ENCODE peak calls at places on chromosomes 12 and 14, in ten cellular contexts. J is neural crest cell; F is mammary epithelial cell; M is stimulated activated CD4-positive, alpha-beta T cell treated with anti-CD3 and anti-CD28 coated beads, Interleukin-1b, Interleukin-23, amount 100 ng/mL, for 24 hours; O is LoVo; N is CD8-positive, alpha-beta T cell; L is stimulated activated naive CD8-positive, alpha-beta T cell treated with anti-CD3 and anti-CD28 coated beads, Interleukin-15, Interleukin-2, amounts not matched to agents 100 U/mL and 50 U/mL, for 24 hours; Z is HS-27A; S is NCI-H187 treated with DMSO at 0.1 percent for 48 hours; P is AG10803. A is an unnamed sample.

GRCh38 chr12:98402671-98403070 is 112.7 kb upstream of the TMPO start:
- DNase-seq in Z (no peak), S (no peak), O (no peak), F (no peak), M (no peak), N (no peak), J (no peak), L (no peak), P (no peak), A (no peak)

GRCh38 chr14:28297559-28297958 is 469.0 kb upstream of the FOXG1 start:
- DNase-seq in F (no peak), M (no peak), S (no peak), L (no peak), Z (no peak), J (no peak), O (no peak), P (no peak), N (no peak), A (no peak)

GRCh38 chr12:389138-390096 is at the start of gene KDM5A:
- DNase-seq in Z (peak), M (peak), F (peak), L (peak), N (peak), P (peak), S (no peak), J (peak), O (peak), A (peak)

GRCh38 chr12:131455218-131455506 is 255.7 kb upstream of the SFSWAP start:
- DNase-seq in Z (no peak), S (no peak), L (no peak), M (no peak), N (no peak), P (no peak), J (no peak), O (no peak), F (no peak), A (no peak)

GRCh38 chr14:35806006-35806907 is 2.8 kb downstream of the RALGAPA1 start:
- DNase-seq in O (no peak), L (no peak), J (no peak), F (no peak), P (no peak), Z (no peak), N (no peak), M (no peak), S (no peak), A (no peak)

GRCh38 chr12:76144253-76144564 is 59.7 kb upstream of the NAP1L1 start:
- DNase-seq in O (no peak), Z (no peak), S (no peak), M (no peak), L (peak), J (no peak), N (peak), F (no peak), P (peak), A (peak)

GRCh38 chr12:82650627-82651337 is 35.9 kb upstream of the TMTC2 start:
- DNase-seq in Z (no peak), F (peak), M (no peak), O (peak), S (no peak), N (no peak), J (no peak), P (no peak), L (no peak), A (no peak)

GRCh38 chr12:107320929-107321618 is 227.7 kb upstream of the CRY1 start:
- DNase-seq in L (peak), N (peak), P (peak), Z (no peak), M (no peak), O (no peak), J (peak), F (peak), S (no peak), A (peak)

GRCh38 chr14:50806241-50806933 is 24.6 kb downstream of the NIN start:
- DNase-seq in F (no peak), O (no peak), N (no peak), M (no peak), J (no peak), P (peak), Z (no peak), S (no peak), L (no peak), A (no peak)

GRCh38 chr14:73786632-73786941 is 65.0 kb upstream of the PTGR2 start:
- DNase-seq in J (peak), P (no peak), N (no peak), O (no peak), F (peak), L (peak), S (no peak), M (no peak), Z (no peak), A (no peak)

GRCh38 chr12:94982456-94982855 is 21.0 kb downstream of the NDUFA12 start:
- DNase-seq in F (no peak), M (no peak), L (no peak), N (no peak), O (no peak), S (no peak), P (peak), J (no peak), Z (no peak), A (no peak)

GRCh38 chr14:99821519-99822165 is 28.4 kb downstream of the EML1 start:
- DNase-seq in F (peak), M (no peak), S (peak), P (peak), J (no peak), N (no peak), O (peak), Z (peak), L (peak), A (peak)

GRCh38 chr12:26817183-26817591 is 15.8 kb downstream of the ITPR2 start:
- DNase-seq in J (no peak), O (no peak), P (no peak), L (no peak), Z (no peak), F (no peak), N (no peak), S (no peak), M (no peak), A (no peak)

GRCh38 chr12:124500232-124501079 is 67.0 kb downstream of the NCOR2 start:
- DNase-seq in J (no peak), N (no peak), F (peak), Z (no peak), S (no peak), O (no peak), M (no peak), L (no peak), P (peak), A (no peak)

GRCh38 chr14:46048127-46048526 is 603.5 kb downstream of the RPL10L start:
- DNase-seq in J (peak), M (no peak), L (no peak), Z (no peak), S (no peak), N (no peak), O (peak), F (peak), P (peak), A (no peak)

GRCh38 chr14:101457177-101457935 is 103.9 kb upstream of the DIO3 start:
- DNase-seq in M (no peak), L (no peak), Z (no peak), N (no peak), O (no peak), P (no peak), S (no peak), J (peak), F (no peak), A (no peak)

GRCh38 chr14:106657460-106657859 is 1131.1 kb downstream of the TMEM121 start:
- DNase-seq in O (no peak), F (no peak), M (peak), L (peak), N (no peak), J (no peak), P (no peak), Z (no peak), S (no peak), A (no peak)

GRCh38 chr14:31834616-31835015 is 242.5 kb upstream of the ARHGAP5 start:
- DNase-seq in N (no peak), F (peak), Z (no peak), L (no peak), J (no peak), P (peak), M (no peak), O (no peak), S (no peak), A (no peak)

GRCh38 chr12:2264622-2265306 is 212.0 kb downstream of the CACNA1C start:
- DNase-seq in O (no peak), L (no peak), M (no peak), S (no peak), J (no peak), F (peak), N (no peak), Z (peak), P (peak), A (peak)

GRCh38 chr14:78412475-78412874 is 242.3 kb downstream of the NRXN3 start:
- DNase-seq in Z (no peak), P (no peak), L (no peak), O (no peak), M (no peak), S (no peak), J (no peak), F (no peak), N (no peak), A (no peak)

GRCh38 chr12:58750484-58750883 is 169.8 kb downstream of the LRIG3 start:
- DNase-seq in M (no peak), O (no peak), P (peak), L (no peak), F (peak), J (no peak), S (no peak), Z (peak), N (no peak), A (peak)

GRCh38 chr12:50066402-50066801 is 9.0 kb downstream of the ASIC1 start:
- DNase-seq in S (no peak), P (peak), Z (no peak), N (no peak), L (no peak), O (peak), J (no peak), F (peak), M (no peak), A (peak)

GRCh38 chr14:103315941-103316340 is 18.1 kb upstream of the EIF5 start:
- DNase-seq in O (no peak), M (no peak), N (no peak), Z (no peak), S (no peak), P (no peak), J (no peak), L (no peak), F (no peak), A (no peak)

GRCh38 chr14:34649344-34649743 is 19.4 kb upstream of the SNX6 start:
- DNase-seq in S (no peak), N (no peak), J (no peak), M (no peak), O (no peak), F (peak), L (no peak), Z (peak), P (peak), A (peak)

GRCh38 chr12:26571539-26571938 is 261.5 kb downstream of the ITPR2 start:
- DNase-seq in N (no peak), M (no peak), L (no peak), S (no peak), F (no peak), Z (no peak), P (no peak), J (no peak), O (no peak), A (no peak)

GRCh38 chr12:108302471-108303311 is 36.4 kb downstream of the CMKLR1 start:
- DNase-seq in L (no peak), Z (peak), O (peak), M (no peak), S (no peak), F (no peak), J (no peak), P (peak), N (no peak), A (peak)

GRCh38 chr14:71752111-71752738 is 180.0 kb upstream of the RGS6 start:
- DNase-seq in L (no peak), Z (no peak), M (no peak), O (no peak), N (no peak), J (no peak), F (no peak), P (no peak), S (no peak), A (no peak)

GRCh38 chr12:98418357-98419075 is 96.9 kb upstream of the TMPO start:
- DNase-seq in N (no peak), M (no peak), L (no peak), P (peak), Z (peak), J (no peak), F (peak), S (no peak), O (peak), A (peak)

GRCh38 chr12:109770104-109770860 is 56.7 kb downstream of the FAM222A start:
- DNase-seq in Z (no peak), N (no peak), J (no peak), P (no peak), M (no peak), O (no peak), L (no peak), F (no peak), S (no peak), A (no peak)